ENCODE peak calls at places on chromosomes 3 and 15, in four cellular contexts. T is PC-3, V is fibroblast of lung, I is HCT116. L is an unnamed sample.

GRCh38 chr3:29183346-29184087 is 97.4 kb upstream of the RBMS3 start:
- DNase-seq in T (no peak), V (peak; percentile 94), I (no peak), L (no peak)

GRCh38 chr3:135752851-135753250 is 212.7 kb upstream of the PPP2R3A start:
- DNase-seq in T (peak; percentile 17), V (no peak), I (no peak), L (no peak)

GRCh38 chr3:143896486-143896885 is 48.2 kb upstream of the SLC9A9 start:
- DNase-seq in T (no peak), V (peak; percentile 13), I (no peak), L (no peak)

GRCh38 chr15:76177491-76178040 is 117.8 kb downstream of the TMEM266 start:
- DNase-seq in T (peak; percentile 23), V (peak; percentile 27), I (no peak), L (no peak)

GRCh38 chr3:183073839-183074615 is 25.3 kb downstream of the MCCC1 start:
- DNase-seq in V (no peak), I (peak; percentile 68), T (peak; percentile 80), L (peak; percentile 44)

GRCh38 chr3:76038949-76039348 is 253.6 kb upstream of the ZNF717 start:
- DNase-seq in I (no peak), V (no peak), T (no peak), L (no peak)

GRCh38 chr15:38002883-38003477 is 68.5 kb downstream of the TMCO5A start:
- DNase-seq in T (peak; percentile 80), I (peak; percentile 61), V (peak; percentile 74), L (no peak)

GRCh38 chr3:157087398-157088132 is 72.4 kb downstream of the CCNL1 start:
- DNase-seq in I (peak; percentile 23), V (peak; percentile 62), T (peak; percentile 91), L (no peak)

GRCh38 chr3:13698498-13698897 is 149.6 kb downstream of the FBLN2 start:
- DNase-seq in T (no peak), I (no peak), V (no peak), L (no peak)

GRCh38 chr3:184388164-184388935 is 8.5 kb downstream of the CHRD start:
- DNase-seq in I (no peak), V (no peak), T (no peak), L (no peak)

GRCh38 chr15:66883322-66883911 is 181.4 kb downstream of the SMAD6 start:
- DNase-seq in V (peak; percentile 100), T (peak; percentile 99), I (peak; percentile 98), L (peak; percentile 88)

GRCh38 chr3:160860346-160860745 is 104.3 kb downstream of the PPM1L start:
- DNase-seq in I (no peak), V (no peak), T (no peak), L (no peak)

GRCh38 chr3:29775352-29775751 is 494.5 kb downstream of the RBMS3 start:
- DNase-seq in T (no peak), V (peak; percentile 76), I (no peak), L (no peak)

GRCh38 chr15:60002528-60003218 is 1.4 kb upstream of the FOXB1 start:
- DNase-seq in I (no peak), T (no peak), V (no peak), L (no peak)
- TF ChIP-seq EZH2 in I (no peak), T (no peak), V (peak; percentile 60), L (peak; percentile 94)

GRCh38 chr3:107663266-107663665 is 140.5 kb downstream of the BBX start:
- DNase-seq in T (no peak), I (no peak), V (peak; percentile 71), L (no peak)

GRCh38 chr3:107661447-107662108 is 138.8 kb downstream of the BBX start:
- DNase-seq in I (no peak), V (peak; percentile 52), T (no peak), L (no peak)

GRCh38 chr3:107662586-107662985 is 139.8 kb downstream of the BBX start:
- DNase-seq in I (no peak), V (no peak), T (no peak), L (no peak)

GRCh38 chr3:107660316-107660976 is 137.7 kb downstream of the BBX start:
- DNase-seq in T (peak; percentile 43), I (peak; percentile 19), V (no peak), L (no peak)

GRCh38 chr3:107662109-107662477 is 139.3 kb downstream of the BBX start:
- DNase-seq in I (no peak), T (peak; percentile 33), V (peak; percentile 84), L (no peak)
- H3K9ac ChIP-seq in I (no peak overlapping the region), T (no peak overlapping the region), V (no peak overlapping the region), L (no peak overlapping the region)

GRCh38 chr3:146072061-146072460 is 88.9 kb downstream of the PLOD2 start:
- DNase-seq in V (no peak), T (no peak), I (no peak), L (no peak)
- TF ChIP-seq EZH2 in V (no peak), T (no peak), I (no peak), L (no peak)

DNA sequence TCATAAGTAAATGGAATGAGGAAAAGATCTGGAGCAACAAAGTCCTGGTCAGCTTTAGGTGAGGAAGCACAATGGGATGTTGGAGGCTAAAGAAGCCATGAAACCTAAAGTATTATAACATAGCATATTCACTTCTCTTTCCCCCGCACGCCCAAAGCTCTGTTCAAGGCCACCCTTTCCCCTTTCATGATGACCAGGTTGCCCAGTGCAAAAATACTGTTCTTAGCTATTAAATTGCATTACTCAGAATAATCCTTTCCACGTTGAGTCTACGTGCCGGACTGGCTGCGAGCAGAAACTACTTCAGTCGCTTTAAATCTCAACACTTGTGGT is 589 bp upstream of the MAPKBP1 start:
- DNase-seq in T (no peak), I (no peak), V (no peak), L (no peak)
- H3K9ac ChIP-seq in T (peak overlapping the region; percentile 74), I (peak overlapping the region; percentile 71), V (no peak overlapping the region), L (peak overlapping the region; percentile 77)

DNA sequence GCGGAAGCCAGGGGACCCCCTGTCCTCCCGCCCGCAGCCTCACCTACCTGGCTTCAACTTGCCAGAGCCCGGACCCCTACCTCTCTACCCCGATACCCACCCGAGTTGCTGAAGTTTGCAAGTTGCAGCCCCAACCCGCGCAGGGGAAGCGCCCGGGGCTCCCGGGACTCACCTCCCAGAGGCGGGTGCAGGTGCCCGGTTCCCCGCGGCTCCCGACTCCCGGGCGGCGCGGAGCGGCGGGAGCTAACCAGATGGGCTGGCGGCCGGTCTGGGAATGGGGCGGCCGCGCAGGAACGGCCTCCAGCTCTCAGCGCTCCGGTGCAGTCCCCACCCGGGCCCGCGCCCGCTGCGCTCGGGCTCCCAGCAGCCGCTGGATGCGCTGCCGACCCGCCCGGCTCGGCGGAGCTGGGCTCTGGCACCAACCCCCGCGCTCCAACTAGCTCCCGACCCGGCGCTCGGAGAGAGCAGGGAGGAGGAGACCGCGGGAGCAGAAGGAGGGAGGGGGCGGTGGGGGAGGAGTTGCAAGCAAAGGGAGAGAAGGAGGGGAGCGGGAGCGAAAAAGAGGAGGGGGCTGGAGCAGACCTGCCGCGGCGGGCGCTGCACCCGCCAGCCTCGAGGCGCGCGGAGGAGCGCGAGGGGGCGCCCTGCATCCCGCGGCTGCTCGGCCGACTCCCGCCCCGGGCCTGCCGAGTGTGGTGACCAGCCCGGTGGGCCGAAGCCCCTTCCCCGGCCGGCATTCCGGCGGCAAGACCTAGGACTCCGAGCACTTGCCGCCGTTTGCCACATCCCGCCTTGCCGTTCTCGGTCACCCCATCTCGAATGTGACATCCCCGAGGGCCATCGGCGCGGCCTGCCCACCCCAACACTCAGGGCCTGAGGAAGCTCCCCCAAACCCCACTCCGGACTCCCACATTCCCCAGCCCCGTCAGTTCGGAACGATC is at the start of gene SEMA5B:
- DNase-seq in V (peak; percentile 20), T (peak; percentile 21), I (no peak), L (no peak)
- TF ChIP-seq EZH2 in V (no peak), T (peak; percentile 73), I (no peak), L (no peak)

DNA sequence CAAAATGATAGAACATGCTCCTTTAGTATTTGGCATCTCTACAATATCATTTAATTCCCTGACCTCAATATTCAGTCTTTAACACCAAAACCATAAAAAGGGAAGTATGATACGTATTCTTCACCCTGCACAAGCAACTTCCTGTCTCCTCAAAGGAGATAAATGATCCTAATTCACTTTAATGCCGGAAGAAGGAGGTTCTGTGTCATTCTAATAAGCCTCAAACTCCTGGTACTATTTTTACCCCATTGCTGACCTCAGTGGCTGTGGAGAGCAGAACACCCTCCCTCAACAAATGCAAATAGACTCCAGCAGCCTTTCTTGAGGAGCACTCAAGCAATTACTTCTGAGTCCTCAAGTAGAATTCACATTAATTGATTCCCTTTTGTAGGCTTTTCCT is 173.3 kb downstream of the TMEM108 start:
- DNase-seq in T (no peak), V (peak; percentile 27), I (no peak), L (peak; percentile 6)
- H3K9ac ChIP-seq in T (no peak overlapping the region), V (no peak overlapping the region), I (no peak overlapping the region), L (no peak overlapping the region)

GRCh38 chr3:187936676-187937075 is 191.4 kb upstream of the BCL6 start:
- DNase-seq in V (no peak), T (no peak), I (no peak), L (no peak)

GRCh38 chr3:187941135-187941847 is 196.0 kb upstream of the BCL6 start:
- DNase-seq in T (no peak), I (no peak), V (no peak), L (no peak)

GRCh38 chr3:187942658-187943241 is 197.5 kb upstream of the BCL6 start:
- DNase-seq in V (no peak), T (no peak), I (no peak), L (no peak)

GRCh38 chr3:187941848-187942194 is 196.6 kb upstream of the BCL6 start:
- DNase-seq in V (no peak), I (no peak), T (no peak), L (no peak)

DNA sequence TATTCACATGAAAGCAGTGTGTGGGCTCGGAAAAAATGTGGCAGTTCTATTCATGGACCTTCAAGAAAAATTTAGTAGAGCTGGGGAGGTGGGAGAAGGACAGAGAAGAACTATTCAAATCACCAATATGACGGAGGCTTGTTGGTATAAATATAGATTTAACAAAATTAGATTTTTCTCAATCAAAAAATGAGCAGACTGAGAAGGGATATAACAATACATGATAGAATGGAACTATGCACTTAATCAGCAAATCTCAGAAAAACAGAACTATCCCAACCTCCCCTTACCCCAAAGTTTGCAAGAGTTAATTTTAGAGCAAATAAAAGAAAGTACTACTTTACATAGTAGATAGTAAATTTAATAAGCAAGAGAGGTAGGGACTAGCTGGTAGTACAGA is 194.6 kb upstream of the BCL6 start:
- DNase-seq in V (no peak), T (no peak), I (no peak), L (no peak)
- TF ChIP-seq EZH2 in V (no peak), T (no peak), I (no peak), L (no peak)

L was measured in SK-N-MC.